ENCODE peak calls at places on chromosomes 16 and 17, in seven cellular contexts. V is H9, J is neuronal stem cell, E is IMR-90, Z is trophoblast cell, U is mesenchymal stem cell, F is H1. B is an unnamed sample.

GRCh38 chr17:54172654-54173316 is 350.1 kb downstream of the KIF2B start:
- DNase-seq in V (peak; percentile 47), J (no peak), E (no peak), Z (peak; percentile 38), U (peak; percentile 3), F (peak; percentile 15), B (peak; percentile 50)

GRCh38 chr17:65403129-65403528 is 158.3 kb downstream of the AXIN2 start:
- DNase-seq in V (no peak), J (no peak), E (no peak), Z (no peak), U (no peak), F (no peak), B (no peak)

GRCh38 chr16:14050297-14051027 is 20.7 kb upstream of the MRTFB start:
- DNase-seq in V (peak; percentile 88), J (peak; percentile 15), E (peak; percentile 14), Z (peak; percentile 77), U (no peak), F (peak; percentile 84), B (peak; percentile 99)

GRCh38 chr17:82483204-82483660 is 24.7 kb downstream of the NARF start:
- DNase-seq in V (no peak), J (no peak), E (no peak), Z (no peak), U (no peak), F (no peak), B (no peak)

GRCh38 chr17:77497578-77497934 is 356.8 kb downstream of the SEC14L1 start:
- DNase-seq in V (no peak), J (no peak), E (no peak), Z (no peak), U (no peak), F (no peak), B (no peak)

GRCh38 chr16:50360033-50360778 is 8.6 kb downstream of the BRD7 start:
- DNase-seq in V (no peak), J (no peak), E (peak; percentile 40), Z (peak; percentile 79), U (peak; percentile 23), F (no peak), B (no peak)

GRCh38 chr17:43368740-43369506 is 29.9 kb upstream of the ARL4D start:
- DNase-seq in V (peak; percentile 95), J (peak; percentile 48), E (peak; percentile 70), Z (peak; percentile 89), U (peak; percentile 89), F (no peak), B (peak; percentile 94)

GRCh38 chr16:11396241-11397048 is 51.2 kb downstream of the RMI2 start:
- DNase-seq in V (peak; percentile 86), J (peak; percentile 78), E (peak; percentile 60), Z (peak; percentile 79), U (peak; percentile 70), F (peak; percentile 60), B (peak; percentile 78)

GRCh38 chr17:75472119-75472518 is 15.7 kb downstream of the TMEM94 start:
- DNase-seq in V (no peak), J (no peak), E (no peak), Z (no peak), U (no peak), F (no peak), B (no peak)

GRCh38 chr16:3295209-3295608 is 10.0 kb downstream of the TIGD7 start:
- DNase-seq in V (no peak), J (no peak), E (no peak), Z (no peak), U (no peak), F (no peak), B (no peak)

GRCh38 chr17:35612924-35613521 is 25.9 kb downstream of the AP2B1 start:
- DNase-seq in V (no peak), J (peak; percentile 51), E (peak; percentile 65), Z (peak; percentile 78), U (peak; percentile 74), F (no peak), B (peak; percentile 65)

GRCh38 chr17:6323626-6324356 is 111.1 kb downstream of the AIPL1 start:
- DNase-seq in V (peak; percentile 81), J (no peak), E (no peak), Z (no peak), U (no peak), F (no peak), B (peak; percentile 37)

GRCh38 chr17:68734202-68734825 is 133.1 kb upstream of the FAM20A start:
- DNase-seq in V (no peak), J (no peak), E (no peak), Z (no peak), U (no peak), F (no peak), B (no peak)

GRCh38 chr17:68734911-68735310 is 133.7 kb upstream of the FAM20A start:
- DNase-seq in V (no peak), J (no peak), E (no peak), Z (peak; percentile 70), U (no peak), F (no peak), B (no peak)

GRCh38 chr17:68731465-68731864 is 130.3 kb upstream of the FAM20A start:
- DNase-seq in V (no peak), J (no peak), E (no peak), Z (no peak), U (no peak), F (no peak), B (peak; percentile 71)

GRCh38 chr17:68733241-68734176 is 132.3 kb upstream of the FAM20A start:
- DNase-seq in V (peak; percentile 70), J (peak; percentile 2), E (peak; percentile 72), Z (peak; percentile 84), U (peak; percentile 45), F (peak; percentile 58), B (peak; percentile 99)

GRCh38 chr17:68732301-68732749 is 131.2 kb upstream of the FAM20A start:
- DNase-seq in V (peak; percentile 77), J (no peak), E (no peak), Z (peak; percentile 90), U (no peak), F (peak; percentile 56), B (peak; percentile 98)
- H2BK120ac ChIP-seq in V (no peak overlapping the region), J (no peak overlapping the region), E (no peak overlapping the region), Z (peak overlapping the region; percentile 74), U (no peak overlapping the region), F (no peak overlapping the region), B (peak overlapping the region; percentile 100)

GRCh38 chr17:3947318-3947810 is 16.9 kb downstream of the ATP2A3 start:
- DNase-seq in V (no peak), J (no peak), E (no peak), Z (no peak), U (no peak), F (no peak), B (no peak)
- H2BK120ac ChIP-seq in V (no peak overlapping the region), J (no peak overlapping the region), E (no peak overlapping the region), Z (no peak overlapping the region), U (no peak overlapping the region), F (no peak overlapping the region), B (no peak overlapping the region)

GRCh38 chr17:27477971-27478684 is 21.9 kb downstream of the KSR1 start:
- DNase-seq in V (no peak), J (no peak), E (no peak), Z (peak; percentile 96), U (no peak), F (no peak), B (no peak)
- H2BK120ac ChIP-seq in V (no peak overlapping the region), J (no peak overlapping the region), E (no peak overlapping the region), Z (no peak overlapping the region), U (no peak overlapping the region), F (no peak overlapping the region), B (no peak overlapping the region)

GRCh38 chr17:68512247-68512966 is at the start of gene PRKAR1A:
- DNase-seq in V (peak; percentile 98), J (peak; percentile 92), E (peak; percentile 95), Z (peak; percentile 97), U (peak; percentile 97), F (peak; percentile 78), B (peak; percentile 98)
- H2BK120ac ChIP-seq in V (peak within 1 kb of the TSS; percentile 3), J (peak within 1 kb of the TSS; percentile 90), E (peak within 1 kb of the TSS; percentile 88), Z (peak within 1 kb of the TSS; percentile 99), U (peak within 1 kb of the TSS; percentile 99), F (no peak within 1 kb of the TSS), B (no peak within 1 kb of the TSS)

GRCh38 chr17:34386925-34387550 is 24.0 kb upstream of the CCL1 start:
- DNase-seq in V (peak; percentile 27), J (no peak), E (peak; percentile 46), Z (no peak), U (no peak), F (no peak), B (no peak)
- H2BK120ac ChIP-seq in V (no peak overlapping the region), J (no peak overlapping the region), E (no peak overlapping the region), Z (no peak overlapping the region), U (no peak overlapping the region), F (no peak overlapping the region), B (no peak overlapping the region)

GRCh38 chr16:51825740-51826139 is 674.7 kb upstream of the SALL1 start:
- DNase-seq in V (no peak), J (no peak), E (peak; percentile 75), Z (no peak), U (no peak), F (no peak), B (no peak)
- H2BK120ac ChIP-seq in V (no peak overlapping the region), J (no peak overlapping the region), E (peak overlapping the region; percentile 86), Z (no peak overlapping the region), U (no peak overlapping the region), F (no peak overlapping the region), B (no peak overlapping the region)

GRCh38 chr17:17142556-17142955 is 63.6 kb downstream of the PLD6 start:
- DNase-seq in V (no peak), J (no peak), E (no peak), Z (no peak), U (no peak), F (no peak), B (no peak)
- H2BK120ac ChIP-seq in V (no peak overlapping the region), J (no peak overlapping the region), E (no peak overlapping the region), Z (no peak overlapping the region), U (no peak overlapping the region), F (no peak overlapping the region), B (no peak overlapping the region)

DNA sequence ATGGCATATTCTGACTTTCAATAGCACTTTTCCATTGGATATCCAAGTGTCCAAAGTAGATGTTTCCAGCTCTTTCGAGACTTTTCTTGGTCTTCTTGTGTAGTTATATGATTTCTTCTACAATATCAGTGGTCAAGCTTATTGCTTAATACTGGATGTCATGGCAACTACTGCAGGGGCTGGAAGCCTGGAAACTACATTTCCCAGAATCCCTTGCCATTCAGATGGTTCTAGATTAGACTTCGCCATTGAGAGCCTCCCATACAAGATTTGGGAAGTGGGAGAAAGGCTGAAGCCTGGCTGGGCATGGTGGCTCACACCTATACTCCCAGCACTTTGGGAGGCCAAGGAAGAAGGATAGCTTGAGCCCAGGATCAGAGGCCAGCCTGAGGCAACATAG is 153.6 kb downstream of the C16orf95 start:
- DNase-seq in V (no peak), J (no peak), E (no peak), Z (no peak), U (no peak), F (no peak), B (peak; percentile 34)
- H2BK120ac ChIP-seq in V (no peak overlapping the region), J (no peak overlapping the region), E (no peak overlapping the region), Z (no peak overlapping the region), U (no peak overlapping the region), F (no peak overlapping the region), B (no peak overlapping the region)

GRCh38 chr16:70675851-70676513 is 9.9 kb downstream of the MTSS2 start:
- DNase-seq in V (no peak), J (no peak), E (no peak), Z (no peak), U (no peak), F (no peak), B (no peak)
- H2BK120ac ChIP-seq in V (no peak overlapping the region), J (no peak overlapping the region), E (no peak overlapping the region), Z (no peak overlapping the region), U (no peak overlapping the region), F (no peak overlapping the region), B (no peak overlapping the region)